ENCODE peak calls at places on chromosomes 3 and 15, in four cellular contexts. D, F, Z and X are unnamed samples.

GRCh38 chr3:67790043-67790442 is 135.6 kb upstream of the SUCLG2 start:
- DNase-seq in D (peak), F (peak), Z (no peak), X (peak)

GRCh38 chr3:12175844-12176453 is 17.2 kb upstream of the TIMP4 start:
- DNase-seq in D (peak), F (no peak), Z (no peak), X (peak)

GRCh38 chr15:57436961-57437360 is 60.7 kb downstream of the CGNL1 start:
- DNase-seq in D (no peak), F (no peak), Z (no peak), X (no peak)

GRCh38 chr3:15820911-15821310 is 23.1 kb upstream of the ANKRD28 start:
- DNase-seq in D (no peak), F (no peak), Z (no peak), X (no peak)

GRCh38 chr3:195384952-195385351 is 57.9 kb downstream of the ACAP2 start:
- DNase-seq in D (no peak), F (no peak), Z (no peak), X (no peak)

GRCh38 chr3:109337393-109337792 is at the start of gene DPPA4:
- DNase-seq in D (no peak), F (no peak), Z (no peak), X (peak)

GRCh38 chr3:116474356-116475200 is 29.3 kb upstream of the LSAMP start:
- DNase-seq in D (no peak), F (no peak), Z (no peak), X (no peak)

GRCh38 chr15:93088200-93088980 is 621 bp downstream of the RGMA start:
- DNase-seq in D (no peak), F (no peak), Z (no peak), X (peak)

GRCh38 chr15:46452297-46452820 is 817.5 kb downstream of the SQOR start:
- DNase-seq in D (no peak), F (no peak), Z (no peak), X (no peak)

GRCh38 chr3:179068779-179069530 is 2.7 kb downstream of the ZMAT3 start:
- DNase-seq in D (no peak), F (no peak), Z (no peak), X (no peak)

GRCh38 chr15:44435893-44436667 is 8.7 kb downstream of the CTDSPL2 start:
- DNase-seq in D (peak), F (no peak), Z (no peak), X (no peak)

GRCh38 chr3:126607214-126607908 is 47.6 kb downstream of the TXNRD3 start:
- DNase-seq in D (peak), F (no peak), Z (no peak), X (no peak)

GRCh38 chr15:58329781-58330467 is 101.9 kb upstream of the LIPC start:
- DNase-seq in D (peak), F (no peak), Z (no peak), X (no peak)

GRCh38 chr15:81313686-81314085 is 10.3 kb downstream of the STARD5 start:
- DNase-seq in D (peak), F (no peak), Z (no peak), X (no peak)

GRCh38 chr3:180913582-180914404 is 1.3 kb downstream of the FXR1 start:
- DNase-seq in D (peak), F (no peak), Z (no peak), X (no peak)

GRCh38 chr3:49869525-49870126 is at the start of gene CAMKV:
- DNase-seq in D (no peak), F (no peak), Z (no peak), X (peak)

GRCh38 chr15:88983861-88984429 is 70.8 kb upstream of the MFGE8 start:
- DNase-seq in D (no peak), F (no peak), Z (no peak), X (no peak)

GRCh38 chr3:174120997-174121396 is 723.5 kb downstream of the NLGN1 start:
- DNase-seq in D (no peak), F (no peak), Z (no peak), X (no peak)

GRCh38 chr15:73981761-73982222 is 10.3 kb downstream of the STOML1 start:
- DNase-seq in D (peak), F (no peak), Z (peak), X (no peak)

GRCh38 chr3:9826815-9827574 is 16.8 kb downstream of the RPUSD3 start:
- DNase-seq in D (peak), F (no peak), Z (no peak), X (no peak)

GRCh38 chr3:195763248-195763830 is 42.6 kb downstream of the MUC20 start:
- DNase-seq in D (no peak), F (no peak), Z (peak), X (no peak)

GRCh38 chr3:159137966-159138365 is 336.1 kb downstream of the MFSD1 start:
- DNase-seq in D (no peak), F (no peak), Z (no peak), X (no peak)

GRCh38 chr15:70238917-70239316 is 141.2 kb upstream of the TLE3 start:
- DNase-seq in D (no peak), F (no peak), Z (no peak), X (no peak)

GRCh38 chr15:69980311-69981059 is 117.2 kb downstream of the TLE3 start:
- DNase-seq in D (no peak), F (no peak), Z (no peak), X (no peak)

GRCh38 chr15:35557544-35557943 is 11.6 kb upstream of the DPH6 start:
- DNase-seq in D (peak), F (peak), Z (no peak), X (no peak)

GRCh38 chr3:11717768-11718581 is 74.3 kb upstream of the VGLL4 start:
- DNase-seq in D (peak), F (no peak), Z (no peak), X (peak)

GRCh38 chr15:27324871-27325270 is 353.9 kb downstream of the GABRG3 start:
- DNase-seq in D (no peak), F (no peak), Z (no peak), X (no peak)

GRCh38 chr3:157311633-157312365 is 124.9 kb upstream of the PTX3 start:
- DNase-seq in D (peak), F (peak), Z (no peak), X (no peak)

GRCh38 chr15:63070681-63071129 is 28.2 kb downstream of the TPM1 start:
- DNase-seq in D (no peak), F (no peak), Z (no peak), X (no peak)

GRCh38 chr15:90419738-90420487 is 31.9 kb downstream of the IQGAP1 start:
- DNase-seq in D (peak), F (peak), Z (no peak), X (no peak)

GRCh38 chr15:27743078-27743477 is 356.0 kb downstream of the OCA2 start:
- DNase-seq in D (no peak), F (no peak), Z (no peak), X (no peak)

GRCh38 chr3:119652306-119653033 is 7.9 kb downstream of the POPDC2 start:
- DNase-seq in D (no peak), F (no peak), Z (no peak), X (no peak)

GRCh38 chr3:84125760-84126159 is 833.0 kb upstream of the CADM2 start:
- DNase-seq in D (no peak), F (no peak), Z (no peak), X (no peak)

GRCh38 chr3:45496550-45496949 is 98.0 kb upstream of the LIMD1 start:
- DNase-seq in D (no peak), F (no peak), Z (no peak), X (no peak)

GRCh38 chr15:68366314-68366713 is 65.6 kb downstream of the ITGA11 start:
- DNase-seq in D (no peak), F (no peak), Z (no peak), X (no peak)
- TF ChIP-seq CTCF in D (no peak), F (no peak), Z (no peak), X (no peak)

DNA sequence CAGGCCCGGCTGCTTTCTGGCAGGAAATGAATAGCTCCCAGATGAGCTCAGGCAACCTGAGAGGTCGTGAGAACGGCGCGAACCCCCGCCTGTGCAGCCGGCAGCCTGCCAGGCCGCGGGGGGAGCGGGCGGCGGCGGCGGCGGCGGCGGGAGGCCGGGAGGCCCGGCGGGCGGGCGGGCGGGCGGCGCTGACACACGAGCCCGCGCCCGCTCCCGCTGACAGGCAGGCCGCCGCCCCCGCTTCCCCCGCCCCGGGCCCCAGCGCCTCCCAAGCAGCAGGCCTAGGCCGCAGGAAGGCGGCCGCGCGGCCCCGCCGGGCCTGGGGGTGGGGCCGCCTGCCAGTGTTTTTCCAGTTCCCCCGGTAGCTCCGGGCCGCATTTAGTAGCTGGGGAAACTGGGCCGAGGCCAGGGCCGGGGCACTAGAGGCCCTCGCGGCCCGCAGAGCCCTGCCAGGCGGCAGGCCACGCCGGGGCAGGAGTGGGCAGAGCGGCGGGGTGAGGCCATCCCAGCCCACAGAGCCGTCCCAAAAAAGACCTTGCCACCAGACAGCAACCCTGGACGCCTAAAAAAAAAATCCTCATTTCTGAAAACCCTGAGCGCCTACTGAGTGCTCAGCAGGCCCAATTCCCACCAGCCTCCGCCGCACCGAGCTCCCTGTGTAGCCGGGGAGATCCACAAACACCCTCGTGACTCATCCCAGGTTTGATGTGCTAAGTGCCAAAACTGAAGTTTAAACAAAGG is 5.6 kb downstream of the HES1 start:
- DNase-seq in D (peak), F (peak), Z (peak), X (peak)
- TF ChIP-seq CTCF in D (peak), F (no peak), Z (no peak), X (peak)

GRCh38 chr15:67181221-67181639 is 73.2 kb downstream of the AAGAB start:
- DNase-seq in D (no peak), F (no peak), Z (peak), X (no peak)

GRCh38 chr15:67180035-67180434 is 74.4 kb downstream of the AAGAB start:
- DNase-seq in D (no peak), F (no peak), Z (peak), X (no peak)

GRCh38 chr15:67178569-67179210 is 75.8 kb downstream of the AAGAB start:
- DNase-seq in D (peak), F (peak), Z (peak), X (no peak)

GRCh38 chr15:67179411-67179995 is 75.0 kb downstream of the AAGAB start:
- DNase-seq in D (no peak), F (no peak), Z (peak), X (no peak)

GRCh38 chr15:67180514-67181191 is 73.8 kb downstream of the AAGAB start:
- DNase-seq in D (no peak), F (no peak), Z (peak), X (no peak)
- TF ChIP-seq CTCF in D (no peak), F (no peak), Z (no peak), X (no peak)

GRCh38 chr15:60591491-60592385 is 112.8 kb upstream of the ICE2 start:
- DNase-seq in D (no peak), F (no peak), Z (peak), X (peak)
- TF ChIP-seq CTCF in D (no peak), F (no peak), Z (no peak), X (no peak)

DNA sequence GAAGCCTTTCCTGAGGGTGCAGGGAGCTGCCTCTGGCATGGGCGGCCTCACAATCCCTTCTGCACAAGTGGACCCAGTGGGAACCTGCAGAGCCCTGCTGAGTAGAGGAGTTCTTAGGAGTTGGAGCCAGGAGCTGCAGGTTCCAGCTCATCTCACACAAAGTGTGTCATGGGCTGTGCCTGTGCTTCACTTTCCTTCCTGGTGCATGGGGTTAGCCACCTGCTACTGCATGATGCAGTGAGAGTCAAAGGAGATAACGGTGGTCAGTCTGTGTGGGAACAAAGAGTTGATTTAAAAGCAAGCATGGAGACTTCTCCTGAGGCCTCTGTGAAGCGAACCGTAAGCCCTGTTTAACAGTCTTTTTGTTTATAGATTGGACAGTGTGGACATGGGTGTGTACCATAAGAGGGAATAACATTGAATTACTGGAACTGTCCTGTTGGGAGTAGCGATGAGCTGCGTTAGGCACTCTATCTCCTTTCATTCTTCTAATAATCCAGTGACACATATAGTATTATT is 68.6 kb upstream of the PRR23C start:
- DNase-seq in D (no peak), F (no peak), Z (no peak), X (no peak)
- TF ChIP-seq CTCF in D (no peak), F (no peak), Z (no peak), X (no peak)